ENCODE peak calls at places on chromosomes 11 and 22, in four cellular contexts. S, T, A and Y are unnamed samples. For H3K27me3, the result is how much of the 10 kb centered on the place peaks cover.

GRCh38 chr11:112321521-112322172 is 61.0 kb upstream of the PLET1 start:
- DNase-seq in S (no peak), T (peak), A (peak), Y (peak)

GRCh38 chr11:114321621-114322257 is 25.5 kb downstream of the NNMT start:
- DNase-seq in S (no peak), T (peak), A (no peak), Y (peak)

GRCh38 chr11:125376856-125377255 is 119.2 kb downstream of the FEZ1 start:
- DNase-seq in S (no peak), T (no peak), A (no peak), Y (no peak)

GRCh38 chr22:27962268-27963191 is 43.5 kb upstream of the PITPNB start:
- DNase-seq in S (no peak), T (no peak), A (no peak), Y (no peak)

GRCh38 chr11:34586655-34587281 is 34.1 kb upstream of the EHF start:
- DNase-seq in S (no peak), T (no peak), A (no peak), Y (no peak)

GRCh38 chr11:126997641-126998040 is 2.9 kb downstream of the KIRREL3 start:
- DNase-seq in S (no peak), T (no peak), A (no peak), Y (no peak)

GRCh38 chr11:586376-587316 is 10.4 kb downstream of the PHRF1 start:
- DNase-seq in S (no peak), T (no peak), A (no peak), Y (no peak)

GRCh38 chr11:131723088-131723487 is 352.7 kb downstream of the NTM start:
- DNase-seq in S (no peak), T (no peak), A (no peak), Y (no peak)

GRCh38 chr22:46626356-46626755 is 6.2 kb downstream of the GRAMD4 start:
- DNase-seq in S (no peak), T (no peak), A (no peak), Y (no peak)

GRCh38 chr22:38657248-38657909 is 941 bp downstream of the CBY1 start:
- DNase-seq in S (no peak), T (peak), A (no peak), Y (no peak)

GRCh38 chr11:110200241-110200640 is 96.2 kb downstream of the RDX start:
- DNase-seq in S (no peak), T (peak), A (no peak), Y (no peak)

GRCh38 chr11:75582935-75583709 is 21.1 kb downstream of the SERPINH1 start:
- DNase-seq in S (peak), T (no peak), A (no peak), Y (no peak)

GRCh38 chr11:132242662-132243061 is 872.2 kb downstream of the NTM start:
- DNase-seq in S (no peak), T (no peak), A (no peak), Y (no peak)

GRCh38 chr11:2533642-2534115 is 88.9 kb downstream of the KCNQ1 start:
- DNase-seq in S (peak), T (peak), A (peak), Y (peak)

GRCh38 chr22:49354516-49355205 is 473.0 kb downstream of the BRD1 start:
- DNase-seq in S (no peak), T (no peak), A (no peak), Y (no peak)

GRCh38 chr22:49358041-49358440 is 469.6 kb downstream of the BRD1 start:
- DNase-seq in S (no peak), T (no peak), A (no peak), Y (no peak)

GRCh38 chr22:49353185-49353584 is 474.5 kb downstream of the BRD1 start:
- DNase-seq in S (no peak), T (no peak), A (no peak), Y (no peak)

GRCh38 chr22:49356428-49356827 is 471.2 kb downstream of the BRD1 start:
- DNase-seq in S (no peak), T (no peak), A (no peak), Y (no peak)

DNA sequence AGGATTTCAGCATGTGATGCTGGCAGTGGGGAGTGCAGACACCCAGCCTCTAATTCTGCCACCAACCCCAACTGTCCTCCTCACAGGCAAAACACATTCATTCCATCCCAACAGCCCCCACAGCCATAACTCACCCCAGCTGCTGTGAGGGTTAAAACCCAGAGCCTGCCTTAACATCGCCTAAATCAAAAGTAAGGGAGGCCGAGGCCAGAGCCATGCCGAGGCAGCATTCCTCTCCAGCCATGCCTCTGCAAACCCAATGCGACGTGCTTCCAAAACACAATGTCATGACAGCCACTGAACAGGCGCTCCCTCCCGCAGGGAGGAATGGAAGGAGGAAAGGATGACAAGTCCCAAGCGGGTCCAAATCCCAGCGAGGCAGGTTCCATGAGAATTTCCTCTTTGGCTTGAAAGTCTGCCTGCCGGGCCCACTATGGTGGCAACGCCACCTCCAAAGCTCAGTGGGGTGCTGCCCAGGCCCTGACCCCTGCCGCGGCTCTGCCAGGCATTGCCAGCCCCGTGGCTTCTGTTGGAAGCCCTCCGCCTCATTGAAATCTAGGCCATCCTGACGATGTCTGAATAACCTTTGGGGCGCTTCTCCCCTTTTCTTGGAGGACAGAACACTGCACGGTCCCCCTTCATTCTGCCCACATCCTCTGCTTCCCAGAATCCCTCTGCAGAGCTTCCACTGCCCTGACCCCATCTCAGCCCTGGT is 472.3 kb downstream of the BRD1 start:
- DNase-seq in S (no peak), T (no peak), A (no peak), Y (no peak)
- H3K27me3 ChIP-seq in S (under half), T (under half), A (under half), Y (under half)

DNA sequence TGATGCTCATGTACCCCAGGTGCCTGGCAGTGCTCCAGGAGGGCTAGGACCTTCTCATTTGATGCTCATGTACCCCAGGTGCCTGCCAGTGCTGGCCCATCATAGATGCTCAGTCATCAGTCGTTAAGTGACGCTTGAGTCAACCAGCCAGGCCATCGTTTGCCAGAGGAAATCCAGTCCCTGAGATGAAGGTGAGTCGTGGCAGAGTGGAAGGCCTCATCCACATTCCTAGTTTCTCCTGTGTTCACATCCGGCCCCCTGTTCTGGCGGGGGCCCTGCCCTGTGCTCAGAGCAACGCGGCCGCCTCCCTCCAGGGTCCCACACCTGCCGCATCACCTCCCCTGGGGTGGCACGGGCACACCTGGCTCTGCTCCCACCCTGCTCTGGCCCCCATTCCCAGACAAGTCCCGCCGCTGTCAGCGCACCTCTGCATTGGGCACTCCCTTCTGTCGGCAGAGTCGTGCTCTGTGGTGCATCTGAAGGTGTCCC is 279.9 kb downstream of the BRD1 start:
- DNase-seq in S (no peak), T (no peak), A (no peak), Y (no peak)
- H3K27me3 ChIP-seq in S (under half), T (under half), A (under half), Y (under half)

DNA sequence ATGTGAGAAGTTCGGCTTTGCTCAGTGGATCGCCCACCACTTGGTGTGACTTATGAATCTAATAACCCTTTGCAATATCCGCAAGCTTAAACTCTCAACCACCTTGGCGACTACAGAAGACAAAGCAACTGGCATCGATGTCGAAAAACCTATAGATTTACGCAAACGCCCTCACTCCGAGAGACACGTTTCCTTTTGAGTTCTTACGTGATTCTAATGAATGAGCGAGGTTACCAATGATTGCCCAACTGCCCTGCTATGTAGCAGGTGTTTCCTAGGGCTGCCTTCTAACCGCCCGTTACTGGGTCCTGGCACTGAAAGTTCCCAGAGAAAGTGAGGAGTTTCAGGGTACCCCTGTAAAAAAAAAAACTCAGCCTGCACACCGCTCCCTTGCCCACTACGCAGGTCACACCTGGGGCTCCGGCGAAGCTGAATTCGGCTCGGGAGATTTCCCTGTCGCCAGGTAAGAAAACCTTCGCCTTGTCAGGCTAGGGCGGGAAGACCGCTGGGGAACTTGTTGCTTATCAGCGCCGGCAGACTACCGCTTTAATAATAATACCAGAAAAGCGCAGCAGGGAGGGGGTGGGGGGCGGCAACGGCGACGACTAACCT is 21.4 kb upstream of the BDNF start:
- DNase-seq in S (no peak), T (no peak), A (no peak), Y (no peak)
- H3K27me3 ChIP-seq in S (under half), T (under half), A (half or more), Y (under half)

DNA sequence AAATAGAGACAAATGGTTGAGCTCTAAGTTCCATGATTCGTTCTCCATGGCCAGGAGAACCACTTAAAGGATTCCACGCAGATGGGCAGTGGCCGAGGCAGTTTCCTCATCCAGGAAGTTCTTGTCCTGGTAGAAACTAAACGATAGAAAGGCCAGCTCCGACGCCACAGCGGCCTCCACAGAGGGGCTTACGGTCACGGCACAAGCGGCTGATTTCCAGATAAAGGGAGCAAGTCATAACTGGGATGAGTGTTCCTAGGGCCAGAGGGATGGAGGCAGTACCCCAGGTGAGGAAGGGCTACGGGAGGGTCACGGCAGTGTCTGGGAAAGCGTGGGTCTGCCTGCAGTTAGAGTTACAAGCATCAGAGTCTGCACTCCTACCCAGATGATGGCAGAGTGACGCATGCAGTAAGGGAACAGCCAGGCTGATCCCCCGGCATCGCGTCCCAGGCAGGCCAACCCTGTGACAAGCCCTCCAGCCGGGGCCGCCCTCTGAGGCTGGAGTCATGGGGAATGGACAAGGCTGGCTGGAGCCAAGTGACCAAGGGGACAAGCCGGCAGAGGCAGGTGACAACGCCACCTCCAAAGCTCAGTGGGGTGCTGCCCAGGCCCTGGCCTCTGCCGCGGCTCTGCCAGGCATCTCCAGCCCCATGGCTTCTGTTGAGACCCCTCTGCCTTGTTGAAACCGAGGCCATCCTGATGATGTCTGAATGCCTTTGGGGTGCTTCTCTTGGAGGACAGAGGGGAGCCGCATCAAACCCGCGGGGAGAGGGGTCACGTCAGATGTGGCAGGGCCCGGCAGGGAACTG is 475.1 kb downstream of the BRD1 start:
- DNase-seq in S (no peak), T (no peak), A (no peak), Y (no peak)
- H3K27me3 ChIP-seq in S (under half), T (under half), A (under half), Y (under half)